ENCODE peak calls at places on chromosomes 5 and 9, in five cellular contexts. W, J, I, H and T are unnamed samples.

GRCh38 chr5:177304392-177305119 is 957 bp downstream of the PRELID1 start:
- DNase-seq in W (no peak), J (no peak), I (no peak), H (peak), T (peak)

GRCh38 chr9:93225417-93225816 is 41.5 kb downstream of the WNK2 start:
- DNase-seq in W (no peak), J (no peak), I (no peak), H (no peak), T (no peak)

GRCh38 chr5:9903806-9904205 is 273.7 kb upstream of the TAS2R1 start:
- DNase-seq in W (no peak), J (no peak), I (no peak), H (no peak), T (no peak)

GRCh38 chr5:7759257-7759871 is 91.6 kb downstream of the CFAP90 start:
- DNase-seq in W (no peak), J (no peak), I (no peak), H (no peak), T (no peak)

GRCh38 chr5:143536364-143536763 is 132.9 kb upstream of the NR3C1 start:
- DNase-seq in W (no peak), J (no peak), I (no peak), H (peak), T (no peak)

GRCh38 chr5:178278358-178279023 is 45.9 kb upstream of the PHYKPL start:
- DNase-seq in W (no peak), J (no peak), I (no peak), H (no peak), T (peak)

GRCh38 chr5:79236970-79237734 is 1.2 kb downstream of the JMY start:
- DNase-seq in W (peak), J (no peak), I (no peak), H (peak), T (peak)

GRCh38 chr5:168401226-168401625 is 85.0 kb upstream of the RARS1 start:
- DNase-seq in W (no peak), J (no peak), I (no peak), H (no peak), T (no peak)

GRCh38 chr9:110623462-110624025 is 44.0 kb upstream of the SVEP1 start:
- DNase-seq in W (no peak), J (peak), I (no peak), H (peak), T (peak)

GRCh38 chr9:136686794-136687711 is at the start of gene AGPAT2:
- DNase-seq in W (peak), J (no peak), I (no peak), H (no peak), T (peak)

GRCh38 chr9:11893331-11893730 is 799.9 kb upstream of the TYRP1 start:
- DNase-seq in W (no peak), J (no peak), I (no peak), H (no peak), T (no peak)

GRCh38 chr9:114281421-114282103 is 41.3 kb upstream of the ORM1 start:
- DNase-seq in W (no peak), J (no peak), I (no peak), H (no peak), T (peak)

GRCh38 chr5:148511832-148512347 is 128.1 kb downstream of the FBXO38 start:
- DNase-seq in W (no peak), J (no peak), I (no peak), H (no peak), T (no peak)

GRCh38 chr9:118962426-118962825 is 406.8 kb downstream of the BRINP1 start:
- DNase-seq in W (no peak), J (no peak), I (no peak), H (no peak), T (no peak)

GRCh38 chr9:127049581-127049980 is 72.9 kb downstream of the ANGPTL2 start:
- DNase-seq in W (no peak), J (no peak), I (no peak), H (no peak), T (no peak)

GRCh38 chr5:99900302-99900811 is 634.8 kb upstream of the FAM174A start:
- DNase-seq in W (no peak), J (no peak), I (no peak), H (no peak), T (no peak)

GRCh38 chr5:177276886-177277285 is 26.6 kb downstream of the RAB24 start:
- DNase-seq in W (no peak), J (no peak), I (no peak), H (no peak), T (no peak)

GRCh38 chr5:159899067-159900049 is 16.9 kb upstream of the ADRA1B start:
- DNase-seq in W (no peak), J (no peak), I (no peak), H (no peak), T (no peak)

GRCh38 chr9:134463293-134463692 is 137.0 kb downstream of the RXRA start:
- DNase-seq in W (no peak), J (no peak), I (no peak), H (no peak), T (no peak)

GRCh38 chr5:171367424-171368370 is 20.0 kb upstream of the NPM1 start:
- DNase-seq in W (no peak), J (no peak), I (no peak), H (no peak), T (no peak)

GRCh38 chr9:79028101-79028500 is 543.7 kb upstream of the TLE4 start:
- DNase-seq in W (no peak), J (no peak), I (no peak), H (no peak), T (no peak)

GRCh38 chr5:113507601-113508000 is 5.9 kb upstream of the YTHDC2 start:
- DNase-seq in W (no peak), J (no peak), I (no peak), H (no peak), T (no peak)

GRCh38 chr5:90293931-90294330 is 115.6 kb downstream of the CETN3 start:
- DNase-seq in W (no peak), J (no peak), I (no peak), H (peak), T (no peak)

GRCh38 chr9:82512724-82513123 is 524.2 kb downstream of the SPATA31D1 start:
- DNase-seq in W (no peak), J (no peak), I (no peak), H (no peak), T (no peak)

GRCh38 chr9:82513242-82513750 is 524.7 kb downstream of the SPATA31D1 start:
- DNase-seq in W (no peak), J (no peak), I (no peak), H (no peak), T (no peak)

GRCh38 chr9:82511626-82512025 is 523.1 kb downstream of the SPATA31D1 start:
- DNase-seq in W (no peak), J (no peak), I (no peak), H (no peak), T (no peak)

GRCh38 chr9:82513976-82514735 is 525.6 kb downstream of the SPATA31D1 start:
- DNase-seq in W (no peak), J (no peak), I (no peak), H (no peak), T (no peak)
- TF ChIP-seq TAF1 in W (no peak), J (no peak), I (no peak), H (no peak), T (no peak)

DNA sequence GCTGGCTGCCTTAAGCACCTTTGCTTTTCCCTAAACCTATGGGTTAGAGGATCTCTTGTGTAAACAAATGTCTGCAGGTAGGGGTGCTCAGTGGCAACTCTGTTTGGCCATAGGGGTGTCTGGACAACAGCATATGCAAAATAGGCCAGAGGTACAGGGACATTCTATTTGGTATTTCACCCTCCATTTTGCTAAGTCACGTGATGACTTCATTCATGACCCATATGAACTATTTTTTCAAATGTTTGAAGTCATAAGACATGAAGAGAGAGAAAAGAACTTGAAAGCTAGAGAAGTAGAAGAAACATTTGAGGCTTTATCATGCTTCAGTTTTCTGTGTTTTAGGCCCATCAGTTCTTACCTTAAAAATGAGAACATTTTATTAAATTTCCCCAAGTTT is 370.2 kb downstream of the GADD45G start:
- DNase-seq in W (no peak), J (no peak), I (no peak), H (no peak), T (no peak)
- TF ChIP-seq TAF1 in W (no peak), J (no peak), I (no peak), H (no peak), T (no peak)

DNA sequence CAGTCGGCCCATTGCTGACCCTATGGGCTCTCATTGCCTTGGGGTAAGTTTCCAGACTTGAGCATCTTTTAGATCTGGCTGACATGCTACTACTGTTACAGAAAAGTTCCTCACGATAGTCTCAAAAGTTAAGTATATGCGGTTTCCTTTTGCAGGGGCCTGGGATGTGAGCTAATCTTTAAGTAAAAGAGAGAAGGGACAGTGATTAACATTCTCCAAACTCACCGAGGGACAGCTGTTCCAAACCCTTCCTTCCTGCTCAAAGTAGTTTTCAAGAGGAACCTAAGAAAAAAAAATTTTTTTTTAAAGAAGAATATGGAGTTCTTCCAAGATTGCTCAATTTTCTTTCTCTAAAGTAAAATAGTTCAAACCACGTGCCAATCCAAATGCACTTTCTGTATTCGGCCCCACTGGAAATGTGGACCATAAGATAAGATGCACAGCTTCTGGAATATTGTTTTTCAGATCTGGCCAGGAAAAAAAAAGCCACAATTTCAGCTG is 168.0 kb upstream of the SPRY4 start:
- DNase-seq in W (no peak), J (no peak), I (no peak), H (no peak), T (no peak)
- TF ChIP-seq TAF1 in W (no peak), J (no peak), I (no peak), H (no peak), T (no peak)

DNA sequence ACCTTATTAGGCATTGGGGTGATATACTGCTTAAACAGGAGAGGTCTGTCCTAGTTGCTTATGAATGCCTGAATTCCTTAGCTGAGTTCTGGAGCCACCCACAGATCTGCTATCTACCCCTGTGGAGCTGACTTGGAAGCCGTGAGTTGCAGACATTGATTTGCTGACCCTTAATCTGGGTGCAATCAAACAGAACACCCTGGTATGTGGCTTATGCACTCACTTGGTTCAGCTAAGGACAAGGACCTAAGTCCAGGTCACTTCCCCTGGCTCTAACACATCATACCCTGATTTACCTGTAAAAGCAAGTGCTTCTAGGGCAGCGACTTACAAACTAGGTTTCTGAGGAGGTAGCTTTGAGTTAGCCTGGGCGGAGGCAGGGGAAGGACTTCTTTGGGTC is 41.6 kb upstream of the TLR4 start:
- DNase-seq in W (no peak), J (no peak), I (no peak), H (no peak), T (no peak)
- TF ChIP-seq TAF1 in W (no peak), J (no peak), I (no peak), H (no peak), T (no peak)